ENCODE peak calls at places on chromosome 6, in ten cellular contexts. U is GM13976; T is CD4-positive, alpha-beta T cell; B is IMR-90; K is epithelial cell of esophagus; C is CD14-positive monocyte; O is HCT116; D is dorsolateral prefrontal cortex; Y is left ventricle myocardium inferior; S is brain microvascular endothelial cell. Z is an unnamed sample.
A peak's percentile ranks its signal among the peaks of the same experiment; 100 is the strongest.

GRCh38 chr6:42569102-42570028 is 5.5 kb downstream of the UBR2 start:
- DNase-seq in U (no peak), T (no peak), B (peak; percentile 95), K (peak; percentile 87), C (no peak), O (no peak), D (no peak), Y (no peak), S (peak; percentile 90), Z (peak; percentile 89)

GRCh38 chr6:152428126-152428525 is 209.0 kb downstream of the SYNE1 start:
- DNase-seq in U (no peak), T (no peak), B (peak; percentile 1), K (peak; percentile 24), C (no peak), O (peak; percentile 4), D (peak; percentile 30), Y (no peak), S (peak; percentile 6), Z (no peak)

GRCh38 chr6:44696686-44697085 is 309.2 kb downstream of the CDC5L start:
- DNase-seq in U (no peak), T (no peak), B (no peak), K (no peak), C (no peak), O (no peak), D (no peak), Y (no peak), S (no peak), Z (no peak)

GRCh38 chr6:169839029-169839481 is 87.6 kb downstream of the ERMARD start:
- DNase-seq in U (no peak), T (no peak), B (no peak), K (no peak), C (no peak), O (no peak), D (peak; percentile 1), Y (no peak), S (no peak), Z (no peak)

GRCh38 chr6:11772109-11772830 is 6.3 kb downstream of the ADTRP start:
- DNase-seq in U (no peak), T (no peak), B (peak; percentile 98), K (peak; percentile 96), C (no peak), O (peak; percentile 76), D (no peak), Y (no peak), S (peak; percentile 96), Z (peak; percentile 82)

GRCh38 chr6:107600936-107601335 is 111.0 kb downstream of the SOBP start:
- DNase-seq in U (no peak), T (no peak), B (peak; percentile 47), K (peak; percentile 68), C (no peak), O (no peak), D (no peak), Y (no peak), S (peak; percentile 54), Z (no peak)

GRCh38 chr6:56863366-56863765 is 91.5 kb upstream of the BEND6 start:
- DNase-seq in U (no peak), T (no peak), B (peak; percentile 89), K (peak; percentile 81), C (no peak), O (no peak), D (no peak), Y (no peak), S (peak; percentile 72), Z (no peak)

GRCh38 chr6:89834884-89835792 is 5.5 kb downstream of the CASP8AP2 start:
- DNase-seq in U (peak; percentile 53), T (peak; percentile 23), B (peak; percentile 41), K (no peak), C (no peak), O (no peak), D (no peak), Y (no peak), S (no peak), Z (no peak)

GRCh38 chr6:26048590-26048989 is 38.6 kb upstream of the HFE start:
- DNase-seq in U (no peak), T (no peak), B (no peak), K (no peak), C (no peak), O (no peak), D (no peak), Y (no peak), S (no peak), Z (no peak)

GRCh38 chr6:26044140-26045045 is 42.8 kb upstream of the HFE start:
- DNase-seq in U (no peak), T (peak; percentile 48), B (peak; percentile 20), K (peak; percentile 46), C (no peak), O (no peak), D (peak; percentile 37), Y (peak; percentile 44), S (peak; percentile 33), Z (no peak)

GRCh38 chr6:26043389-26044139 is 43.7 kb upstream of the HFE start:
- DNase-seq in U (peak; percentile 83), T (peak; percentile 66), B (peak; percentile 99), K (peak; percentile 96), C (peak; percentile 67), O (no peak), D (peak; percentile 82), Y (peak; percentile 34), S (peak; percentile 93), Z (peak; percentile 97)

GRCh38 chr6:26045939-26046368 is 41.3 kb upstream of the HFE start:
- DNase-seq in U (no peak), T (no peak), B (no peak), K (no peak), C (no peak), O (no peak), D (no peak), Y (no peak), S (no peak), Z (no peak)

GRCh38 chr6:26045046-26045938 is 41.9 kb upstream of the HFE start:
- DNase-seq in U (peak; percentile 87), T (peak; percentile 76), B (peak; percentile 94), K (peak; percentile 92), C (peak; percentile 69), O (no peak), D (peak; percentile 79), Y (peak; percentile 57), S (peak; percentile 97), Z (peak; percentile 81)
- TF ChIP-seq CTCF in U (no peak), T (no peak), B (peak; percentile 21), K (no peak), C (no peak), O (no peak), D (no peak), Y (no peak), S (peak; percentile 45), Z (no peak)

GRCh38 chr6:26268659-26269402 is 96.2 kb upstream of the BTN3A2 start:
- DNase-seq in U (no peak), T (no peak), B (peak; percentile 65), K (peak; percentile 86), C (no peak), O (no peak), D (no peak), Y (no peak), S (no peak), Z (no peak)

GRCh38 chr6:26270903-26271639 is 93.9 kb upstream of the BTN3A2 start:
- DNase-seq in U (peak; percentile 91), T (peak; percentile 77), B (peak; percentile 90), K (peak; percentile 89), C (peak; percentile 59), O (no peak), D (peak; percentile 40), Y (peak; percentile 17), S (peak; percentile 85), Z (peak; percentile 63)

GRCh38 chr6:26269406-26270120 is 95.4 kb upstream of the BTN3A2 start:
- DNase-seq in U (no peak), T (no peak), B (no peak), K (no peak), C (no peak), O (no peak), D (no peak), Y (no peak), S (no peak), Z (no peak)

GRCh38 chr6:26271640-26272090 is 93.3 kb upstream of the BTN3A2 start:
- DNase-seq in U (no peak), T (no peak), B (no peak), K (no peak), C (no peak), O (no peak), D (no peak), Y (no peak), S (no peak), Z (no peak)

DNA sequence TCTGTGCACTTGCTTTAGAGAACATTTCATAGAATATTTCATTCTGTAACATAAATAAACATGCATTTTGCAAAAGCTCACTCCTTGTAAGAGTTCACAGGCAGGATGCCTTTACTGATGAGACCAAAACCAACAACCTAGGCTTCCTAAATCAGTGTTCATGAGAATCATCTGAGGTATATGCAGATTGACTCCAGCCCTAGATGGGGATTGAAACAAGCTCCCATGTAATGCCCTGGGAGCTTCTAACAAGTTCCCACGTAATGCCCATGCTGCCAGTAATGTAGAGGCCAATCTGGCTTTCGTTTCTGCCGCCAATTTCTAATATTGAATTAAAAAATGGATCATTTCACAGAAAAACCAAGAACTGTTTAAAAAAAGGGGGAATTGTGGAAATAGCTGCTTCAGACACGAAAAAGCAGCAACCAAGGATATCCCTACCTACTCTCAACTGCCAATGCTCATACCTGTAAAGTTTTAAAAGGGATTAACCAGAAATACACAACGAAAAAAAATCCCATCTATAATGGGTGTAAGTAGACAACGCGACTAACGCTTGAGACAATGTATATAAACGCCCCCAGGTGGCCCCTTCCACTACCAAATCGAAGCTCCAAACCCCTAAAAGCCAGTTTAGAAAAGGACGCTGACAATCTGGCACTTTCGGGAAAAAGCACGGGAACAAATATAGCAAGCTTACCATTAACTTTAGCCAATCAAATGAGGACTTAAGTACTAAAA is 94.7 kb upstream of the BTN3A2 start:
- DNase-seq in U (no peak), T (no peak), B (no peak), K (peak; percentile 18), C (no peak), O (no peak), D (no peak), Y (no peak), S (no peak), Z (no peak)
- TF ChIP-seq CTCF in U (no peak), T (no peak), B (no peak), K (no peak), C (no peak), O (no peak), D (no peak), Y (no peak), S (peak; percentile 33), Z (no peak)

DNA sequence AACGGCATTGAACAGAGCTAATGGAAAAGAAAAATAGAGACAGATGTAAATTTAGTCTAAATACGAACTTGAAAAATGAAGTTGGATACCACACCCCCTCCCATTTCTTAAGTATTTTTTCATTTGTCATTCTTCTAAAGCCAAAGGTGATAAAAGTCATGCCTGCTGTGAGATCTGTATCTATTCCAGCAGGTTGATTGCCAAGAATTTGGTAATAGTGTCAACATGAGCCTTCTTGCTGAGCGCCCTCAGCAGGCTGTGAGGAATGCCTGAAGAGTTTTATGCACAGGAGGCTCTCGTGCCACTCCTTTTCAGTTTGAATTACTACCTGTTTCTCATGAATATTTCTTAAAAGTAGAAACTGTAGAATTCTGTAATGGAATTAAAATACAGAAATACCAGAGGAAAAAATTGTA is 165.4 kb downstream of the QKI start:
- DNase-seq in U (no peak), T (no peak), B (no peak), K (peak; percentile 35), C (no peak), O (no peak), D (no peak), Y (no peak), S (no peak), Z (no peak)
- TF ChIP-seq CTCF in U (no peak), T (no peak), B (no peak), K (peak; percentile 37), C (no peak), O (peak; percentile 21), D (no peak), Y (no peak), S (peak; percentile 23), Z (no peak)

DNA sequence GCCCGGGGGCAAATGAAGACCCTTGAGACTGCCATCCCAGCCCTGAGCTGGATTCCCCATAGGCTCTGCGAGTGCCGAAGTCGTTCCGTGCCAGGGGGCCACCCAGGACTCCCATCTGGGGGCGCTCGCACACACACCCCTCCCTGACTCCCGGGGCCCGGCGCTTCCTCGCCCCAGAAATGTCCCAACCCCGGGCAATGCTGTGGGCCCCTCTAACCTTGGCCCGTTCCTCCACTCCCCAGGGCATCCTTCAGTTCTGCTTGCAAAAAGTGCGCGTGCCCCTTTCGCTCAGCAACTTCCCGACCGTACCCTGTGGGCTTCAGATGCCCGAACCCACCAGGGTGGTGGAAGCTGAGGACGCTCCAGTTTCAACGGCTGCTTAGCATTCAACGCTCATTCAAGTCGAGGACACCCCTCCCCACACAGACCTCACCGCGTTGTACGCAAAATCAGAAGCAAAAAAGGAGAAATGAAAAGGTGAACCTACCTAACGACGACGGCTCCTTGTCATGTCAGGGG is 25.4 kb downstream of the RIPOR2 start:
- DNase-seq in U (peak; percentile 42), T (no peak), B (no peak), K (no peak), C (no peak), O (no peak), D (no peak), Y (peak; percentile 22), S (no peak), Z (no peak)
- TF ChIP-seq CTCF in U (peak; percentile 27), T (peak; percentile 20), B (no peak), K (no peak), C (no peak), O (no peak), D (peak; percentile 20), Y (no peak), S (peak; percentile 31), Z (peak; percentile 30)

Z was measured in AG09319.